ENCODE peak calls at places on chromosomes 12 and 14, in five cellular contexts. One of them, this sample, is unnamed.

GRCh38 chr12:64801381-64801780 is 23.1 kb upstream of the TBC1D30 start:
- DNase-seq in left ventricle myocardium inferior: no peak
- DNase-seq in body of pancreas: no peak
- DNase-seq in IMR-90: no peak
- DNase-seq in tibial artery: no peak
- DNase-seq in this sample: no peak

GRCh38 chr12:119989619-119990381 is 764 bp downstream of the BICDL1 start:
- DNase-seq in left ventricle myocardium inferior: peak; percentile 84
- DNase-seq in body of pancreas: peak; percentile 93
- DNase-seq in IMR-90: peak; percentile 64
- DNase-seq in tibial artery: peak; percentile 78
- DNase-seq in this sample: peak; percentile 86

GRCh38 chr12:76571256-76571655 is 11.7 kb upstream of the OSBPL8 start:
- DNase-seq in left ventricle myocardium inferior: no peak
- DNase-seq in body of pancreas: no peak
- DNase-seq in IMR-90: peak; percentile 42
- DNase-seq in tibial artery: no peak
- DNase-seq in this sample: no peak

GRCh38 chr12:130027798-130028197 is 124.0 kb upstream of the TMEM132D start:
- DNase-seq in left ventricle myocardium inferior: no peak
- DNase-seq in body of pancreas: no peak
- DNase-seq in IMR-90: no peak
- DNase-seq in tibial artery: no peak
- DNase-seq in this sample: no peak

GRCh38 chr14:77212933-77213656 is 31.5 kb downstream of the TMEM63C start:
- DNase-seq in left ventricle myocardium inferior: no peak
- DNase-seq in body of pancreas: peak; percentile 70
- DNase-seq in IMR-90: no peak
- DNase-seq in tibial artery: no peak
- DNase-seq in this sample: peak; percentile 40

GRCh38 chr12:94873368-94874085 is 130.0 kb downstream of the NDUFA12 start:
- DNase-seq in left ventricle myocardium inferior: peak; percentile 16
- DNase-seq in body of pancreas: peak; percentile 15
- DNase-seq in IMR-90: no peak
- DNase-seq in tibial artery: no peak
- DNase-seq in this sample: peak; percentile 88

GRCh38 chr14:74573421-74574091 is 38.5 kb downstream of the LTBP2 start:
- DNase-seq in left ventricle myocardium inferior: no peak
- DNase-seq in body of pancreas: no peak
- DNase-seq in IMR-90: no peak
- DNase-seq in tibial artery: no peak
- DNase-seq in this sample: peak; percentile 55

GRCh38 chr12:78863482-78864427 is 819 bp upstream of the SYT1 start:
- DNase-seq in left ventricle myocardium inferior: peak; percentile 14
- DNase-seq in body of pancreas: peak; percentile 60
- DNase-seq in IMR-90: peak; percentile 39
- DNase-seq in tibial artery: no peak
- DNase-seq in this sample: peak; percentile 43

GRCh38 chr14:101950516-101951215 is 13.7 kb upstream of the DYNC1H1 start:
- DNase-seq in left ventricle myocardium inferior: no peak
- DNase-seq in body of pancreas: no peak
- DNase-seq in IMR-90: no peak
- DNase-seq in tibial artery: no peak
- DNase-seq in this sample: no peak

GRCh38 chr12:25806271-25806670 is 152.2 kb upstream of the RASSF8 start:
- DNase-seq in left ventricle myocardium inferior: no peak
- DNase-seq in body of pancreas: no peak
- DNase-seq in IMR-90: peak; percentile 72
- DNase-seq in tibial artery: no peak
- DNase-seq in this sample: no peak

GRCh38 chr14:23114669-23115491 is 4.2 kb downstream of the CEBPE start:
- DNase-seq in left ventricle myocardium inferior: no peak
- DNase-seq in body of pancreas: no peak
- DNase-seq in IMR-90: peak; percentile 99
- DNase-seq in tibial artery: peak; percentile 64
- DNase-seq in this sample: no peak

DNA sequence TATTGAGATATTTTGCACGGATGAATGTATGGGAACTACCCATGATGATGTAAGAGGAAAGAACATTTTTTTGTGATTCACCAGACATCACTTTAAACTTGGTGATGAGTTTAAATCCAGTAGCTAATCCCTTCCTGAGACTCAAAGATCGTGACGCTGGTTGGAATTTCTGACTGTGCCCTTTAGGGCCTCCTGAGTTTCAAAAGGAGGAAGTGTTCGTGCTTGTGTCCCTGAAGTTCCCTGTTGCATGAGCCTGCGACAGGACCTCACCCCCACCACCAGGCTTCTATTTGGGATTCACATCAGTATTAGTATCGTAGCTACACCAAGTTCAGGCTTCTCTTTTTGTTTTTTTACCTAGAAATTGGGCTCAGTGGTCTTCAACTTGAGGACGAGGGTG is 18.5 kb upstream of the RIN3 start:
- DNase-seq in left ventricle myocardium inferior: no peak
- DNase-seq in body of pancreas: no peak
- DNase-seq in IMR-90: peak; percentile 81
- DNase-seq in tibial artery: no peak
- DNase-seq in this sample: no peak
- TF ChIP-seq CTCF in left ventricle myocardium inferior: no peak
- TF ChIP-seq CTCF in body of pancreas: no peak
- TF ChIP-seq CTCF in IMR-90: no peak
- TF ChIP-seq CTCF in tibial artery: no peak
- TF ChIP-seq CTCF in this sample: no peak

DNA sequence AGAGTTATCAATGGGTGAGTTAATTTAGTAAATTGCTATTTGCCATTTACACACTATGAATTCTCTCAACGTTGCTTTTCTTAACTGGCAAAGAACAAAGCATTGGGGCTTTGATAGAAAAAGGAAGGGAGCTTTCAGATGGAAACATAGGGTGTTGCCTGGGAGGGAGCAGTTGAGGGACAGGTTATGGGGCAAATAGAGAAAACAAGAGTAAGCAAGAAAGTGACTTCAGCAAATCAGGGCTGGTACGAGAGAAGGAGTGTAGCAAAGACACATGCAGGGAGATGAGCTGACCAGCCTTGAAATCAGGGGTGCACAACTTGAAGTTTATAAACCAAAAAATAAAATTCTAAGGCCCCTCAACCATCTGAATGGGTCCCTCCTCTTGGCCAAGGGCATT is 15.7 kb downstream of the ESR2 start:
- DNase-seq in left ventricle myocardium inferior: no peak
- DNase-seq in body of pancreas: no peak
- DNase-seq in IMR-90: no peak
- DNase-seq in tibial artery: no peak
- DNase-seq in this sample: no peak
- TF ChIP-seq CTCF in left ventricle myocardium inferior: no peak
- TF ChIP-seq CTCF in body of pancreas: no peak
- TF ChIP-seq CTCF in IMR-90: no peak
- TF ChIP-seq CTCF in tibial artery: no peak
- TF ChIP-seq CTCF in this sample: no peak

GRCh38 chr14:96851694-96852381 is 54.7 kb downstream of the VRK1 start:
- DNase-seq in left ventricle myocardium inferior: no peak
- DNase-seq in body of pancreas: no peak
- DNase-seq in IMR-90: no peak
- DNase-seq in tibial artery: no peak
- DNase-seq in this sample: no peak

GRCh38 chr14:96847451-96847850 is 50.3 kb downstream of the VRK1 start:
- DNase-seq in left ventricle myocardium inferior: no peak
- DNase-seq in body of pancreas: no peak
- DNase-seq in IMR-90: no peak
- DNase-seq in tibial artery: no peak
- DNase-seq in this sample: no peak

GRCh38 chr14:96858643-96859042 is 61.5 kb downstream of the VRK1 start:
- DNase-seq in left ventricle myocardium inferior: no peak
- DNase-seq in body of pancreas: no peak
- DNase-seq in IMR-90: no peak
- DNase-seq in tibial artery: no peak
- DNase-seq in this sample: no peak

DNA sequence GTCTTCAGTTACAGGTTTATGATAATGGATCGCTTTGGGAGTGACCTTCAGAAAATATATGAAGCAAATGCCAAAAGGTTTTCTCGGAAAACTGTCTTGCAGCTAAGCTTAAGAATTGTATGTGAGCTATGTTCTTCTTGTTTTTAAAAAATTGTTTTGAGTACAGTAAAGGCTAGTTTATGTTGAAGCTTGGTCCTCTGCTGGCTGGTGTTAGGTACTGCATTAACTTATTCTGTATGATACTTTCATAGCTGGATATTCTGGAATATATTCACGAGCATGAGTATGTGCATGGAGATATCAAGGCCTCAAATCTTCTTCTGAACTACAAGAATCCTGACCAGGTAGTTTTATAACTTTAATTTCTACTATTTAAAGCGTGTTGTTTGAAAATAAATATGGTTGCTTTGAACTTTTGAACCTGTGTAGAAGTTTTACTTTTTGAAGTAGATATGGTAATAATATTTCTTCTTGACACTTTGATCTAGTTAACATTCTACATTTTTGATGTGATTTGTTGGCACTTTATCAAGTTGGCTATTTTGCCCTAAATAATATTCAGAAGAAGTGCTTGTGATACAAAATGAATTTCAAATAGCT is 55.7 kb downstream of the VRK1 start:
- DNase-seq in left ventricle myocardium inferior: no peak
- DNase-seq in body of pancreas: no peak
- DNase-seq in IMR-90: peak; percentile 72
- DNase-seq in tibial artery: no peak
- DNase-seq in this sample: no peak
- TF ChIP-seq CTCF in left ventricle myocardium inferior: peak; percentile 71
- TF ChIP-seq CTCF in body of pancreas: peak; percentile 13
- TF ChIP-seq CTCF in IMR-90: peak; percentile 70
- TF ChIP-seq CTCF in tibial artery: peak; percentile 44
- TF ChIP-seq CTCF in this sample: peak; percentile 62

GRCh38 chr14:105489607-105490317 is 1.3 kb upstream of the TEDC1 start:
- DNase-seq in left ventricle myocardium inferior: peak; percentile 84
- DNase-seq in body of pancreas: peak; percentile 92
- DNase-seq in IMR-90: peak; percentile 76
- DNase-seq in tibial artery: peak; percentile 94
- DNase-seq in this sample: peak; percentile 89
- TF ChIP-seq CTCF in left ventricle myocardium inferior: peak; percentile 76
- TF ChIP-seq CTCF in body of pancreas: peak; percentile 69
- TF ChIP-seq CTCF in IMR-90: peak; percentile 69
- TF ChIP-seq CTCF in tibial artery: peak; percentile 57
- TF ChIP-seq CTCF in this sample: peak; percentile 79

DNA sequence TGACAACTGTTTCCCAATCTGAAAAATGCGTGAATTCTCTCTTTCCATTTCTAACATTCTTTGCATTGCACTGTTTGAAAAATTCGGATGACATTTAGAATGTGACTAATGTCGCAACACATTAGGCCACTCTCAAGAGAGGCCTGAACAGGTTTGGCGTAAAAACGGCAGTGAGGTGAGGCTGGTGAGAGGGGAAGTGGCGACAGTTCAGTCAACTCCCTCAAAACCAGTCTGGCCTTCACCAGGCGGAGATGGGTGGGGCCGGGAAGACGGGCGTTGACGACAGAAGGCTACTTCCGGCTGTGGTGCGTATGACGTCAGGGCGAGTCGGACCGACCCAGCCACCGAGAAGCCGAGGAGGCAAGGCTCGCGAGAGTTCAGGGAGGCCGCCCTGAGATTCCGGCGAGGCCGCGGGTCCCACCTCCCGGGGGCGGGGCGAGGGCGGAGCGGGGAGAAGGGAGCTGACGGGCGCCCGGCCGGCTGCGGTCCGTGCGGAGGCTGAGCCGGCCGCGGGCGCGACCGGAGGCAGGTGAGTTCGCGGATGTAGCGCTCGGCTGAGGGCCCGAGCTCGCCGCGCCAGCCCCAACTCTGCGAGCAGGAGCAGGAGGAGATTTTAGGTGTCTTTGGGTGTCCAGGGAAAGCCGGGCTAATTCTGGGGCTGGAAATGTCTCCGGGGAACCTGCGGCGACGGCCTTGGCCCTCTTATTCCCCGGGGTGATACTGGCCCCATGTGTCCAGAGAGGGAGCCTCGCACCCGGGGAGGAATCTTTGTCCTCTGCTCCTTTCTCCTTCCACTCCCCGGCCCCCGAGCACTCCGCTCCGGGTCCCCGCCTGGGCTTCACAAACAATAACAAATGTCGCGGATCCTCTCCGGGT is at the start of gene STK38L:
- DNase-seq in left ventricle myocardium inferior: peak; percentile 98
- DNase-seq in body of pancreas: peak; percentile 98
- DNase-seq in IMR-90: peak; percentile 93
- DNase-seq in tibial artery: peak; percentile 98
- DNase-seq in this sample: peak; percentile 98
- TF ChIP-seq CTCF in left ventricle myocardium inferior: peak; percentile 47
- TF ChIP-seq CTCF in body of pancreas: no peak
- TF ChIP-seq CTCF in IMR-90: peak; percentile 49
- TF ChIP-seq CTCF in tibial artery: no peak
- TF ChIP-seq CTCF in this sample: peak; percentile 26

GRCh38 chr14:24332094-24332983 is 2.5 kb downstream of the ADCY4 start:
- DNase-seq in left ventricle myocardium inferior: peak; percentile 52
- DNase-seq in body of pancreas: peak; percentile 82
- DNase-seq in IMR-90: peak; percentile 52
- DNase-seq in tibial artery: peak; percentile 82
- DNase-seq in this sample: peak; percentile 91
- TF ChIP-seq CTCF in left ventricle myocardium inferior: peak; percentile 77
- TF ChIP-seq CTCF in body of pancreas: peak; percentile 60
- TF ChIP-seq CTCF in IMR-90: peak; percentile 64
- TF ChIP-seq CTCF in tibial artery: peak; percentile 79
- TF ChIP-seq CTCF in this sample: peak; percentile 82

DNA sequence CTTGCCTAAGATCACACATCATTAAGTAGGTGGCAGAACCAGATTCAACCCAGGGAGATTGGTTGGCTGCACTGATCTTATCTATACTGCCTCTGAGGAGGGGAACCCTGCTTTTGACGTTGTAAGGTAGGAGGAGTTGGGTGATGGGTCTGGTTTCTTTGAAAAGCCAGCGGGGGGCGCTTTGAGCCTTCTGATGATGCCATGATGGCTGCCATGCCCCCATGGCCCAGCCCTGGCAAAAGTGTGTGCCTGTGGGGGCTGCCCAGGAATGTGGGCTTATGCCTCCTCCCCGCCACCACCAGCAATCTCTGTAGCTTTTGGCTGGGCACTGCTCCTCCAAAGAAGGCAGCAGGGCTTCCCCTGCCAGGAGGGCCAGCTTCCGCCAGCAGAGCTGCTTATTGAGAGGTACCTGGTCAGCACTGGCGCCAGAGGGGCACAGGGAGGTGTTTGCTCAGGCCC is 224.3 kb downstream of the SLC41A2 start:
- DNase-seq in left ventricle myocardium inferior: no peak
- DNase-seq in body of pancreas: peak; percentile 32
- DNase-seq in IMR-90: no peak
- DNase-seq in tibial artery: peak; percentile 75
- DNase-seq in this sample: peak; percentile 54
- TF ChIP-seq CTCF in left ventricle myocardium inferior: peak; percentile 39
- TF ChIP-seq CTCF in body of pancreas: no peak
- TF ChIP-seq CTCF in IMR-90: peak; percentile 16
- TF ChIP-seq CTCF in tibial artery: peak; percentile 27
- TF ChIP-seq CTCF in this sample: peak; percentile 27